ENCODE peak calls at places on chromosomes 6 and 20, in nine cellular contexts. One of them, this sample, is unnamed. For H3K4me1, the result is how much of the 10 kb centered on the place peaks cover.

GRCh38 chr20:48995599-48995998 is 50.5 kb upstream of the CSE1L start:
- DNase-seq in hepatocyte: no peak
- DNase-seq in adrenal gland: no peak
- DNase-seq in MM.1S: no peak
- DNase-seq in heart left ventricle: no peak
- DNase-seq in lower lobe of right lung: no peak
- DNase-seq in fibroblast of lung: no peak
- DNase-seq in tibial artery: no peak
- DNase-seq in ovary: no peak
- DNase-seq in this sample: no peak

GRCh38 chr6:71855406-71855805 is 30.9 kb upstream of the RIMS1 start:
- DNase-seq in tibial artery: no peak
- DNase-seq in adrenal gland: no peak
- DNase-seq in ovary: no peak
- DNase-seq in heart left ventricle: no peak
- DNase-seq in lower lobe of right lung: no peak
- DNase-seq in MM.1S: peak
- DNase-seq in hepatocyte: no peak
- DNase-seq in fibroblast of lung: no peak
- DNase-seq in this sample: no peak

GRCh38 chr6:74713941-74714340 is 491.9 kb downstream of the COL12A1 start:
- DNase-seq in lower lobe of right lung: no peak
- DNase-seq in fibroblast of lung: no peak
- DNase-seq in heart left ventricle: no peak
- DNase-seq in ovary: no peak
- DNase-seq in MM.1S: no peak
- DNase-seq in tibial artery: no peak
- DNase-seq in adrenal gland: no peak
- DNase-seq in hepatocyte: no peak
- DNase-seq in this sample: no peak

GRCh38 chr20:20363449-20364015 is 4.4 kb upstream of the INSM1 start:
- DNase-seq in adrenal gland: no peak
- DNase-seq in ovary: no peak
- DNase-seq in heart left ventricle: no peak
- DNase-seq in hepatocyte: no peak
- DNase-seq in fibroblast of lung: no peak
- DNase-seq in MM.1S: peak
- DNase-seq in tibial artery: no peak
- DNase-seq in lower lobe of right lung: no peak
- DNase-seq in this sample: no peak

GRCh38 chr6:39050453-39051112 is 2.0 kb downstream of the GLP1R start:
- DNase-seq in tibial artery: no peak
- DNase-seq in hepatocyte: no peak
- DNase-seq in heart left ventricle: no peak
- DNase-seq in MM.1S: no peak
- DNase-seq in lower lobe of right lung: no peak
- DNase-seq in fibroblast of lung: no peak
- DNase-seq in ovary: no peak
- DNase-seq in adrenal gland: peak
- DNase-seq in this sample: no peak

GRCh38 chr6:164230804-164231203 is 816.3 kb downstream of the QKI start:
- DNase-seq in ovary: no peak
- DNase-seq in MM.1S: no peak
- DNase-seq in fibroblast of lung: no peak
- DNase-seq in lower lobe of right lung: no peak
- DNase-seq in heart left ventricle: no peak
- DNase-seq in tibial artery: no peak
- DNase-seq in hepatocyte: no peak
- DNase-seq in adrenal gland: no peak
- DNase-seq in this sample: no peak

GRCh38 chr6:160378218-160378617 is 30.0 kb downstream of the SLC22A3 start:
- DNase-seq in tibial artery: no peak
- DNase-seq in fibroblast of lung: no peak
- DNase-seq in MM.1S: no peak
- DNase-seq in adrenal gland: no peak
- DNase-seq in lower lobe of right lung: no peak
- DNase-seq in hepatocyte: no peak
- DNase-seq in ovary: no peak
- DNase-seq in heart left ventricle: no peak
- DNase-seq in this sample: no peak

GRCh38 chr20:54068966-54069365 is 1.4 kb downstream of the BCAS1 start:
- DNase-seq in heart left ventricle: no peak
- DNase-seq in hepatocyte: no peak
- DNase-seq in ovary: no peak
- DNase-seq in fibroblast of lung: no peak
- DNase-seq in tibial artery: no peak
- DNase-seq in lower lobe of right lung: no peak
- DNase-seq in adrenal gland: no peak
- DNase-seq in MM.1S: no peak
- DNase-seq in this sample: no peak

GRCh38 chr6:150439373-150439772 is 70.6 kb downstream of the IYD start:
- DNase-seq in adrenal gland: no peak
- DNase-seq in ovary: no peak
- DNase-seq in heart left ventricle: no peak
- DNase-seq in fibroblast of lung: no peak
- DNase-seq in lower lobe of right lung: no peak
- DNase-seq in MM.1S: no peak
- DNase-seq in hepatocyte: no peak
- DNase-seq in tibial artery: no peak
- DNase-seq in this sample: no peak

GRCh38 chr6:26322645-26323482 is 42.1 kb upstream of the BTN3A2 start:
- DNase-seq in adrenal gland: peak
- DNase-seq in heart left ventricle: no peak
- DNase-seq in lower lobe of right lung: no peak
- DNase-seq in fibroblast of lung: peak
- DNase-seq in tibial artery: peak
- DNase-seq in ovary: peak
- DNase-seq in MM.1S: peak
- DNase-seq in hepatocyte: peak
- DNase-seq in this sample: no peak

GRCh38 chr6:107661291-107661690 is 162.8 kb downstream of the SCML4 start:
- DNase-seq in ovary: peak
- DNase-seq in lower lobe of right lung: no peak
- DNase-seq in fibroblast of lung: no peak
- DNase-seq in hepatocyte: no peak
- DNase-seq in adrenal gland: peak
- DNase-seq in MM.1S: no peak
- DNase-seq in heart left ventricle: no peak
- DNase-seq in tibial artery: no peak
- DNase-seq in this sample: no peak

GRCh38 chr6:29531668-29532067 is 27.9 kb downstream of the UBD start:
- DNase-seq in lower lobe of right lung: no peak
- DNase-seq in tibial artery: no peak
- DNase-seq in hepatocyte: no peak
- DNase-seq in heart left ventricle: no peak
- DNase-seq in ovary: no peak
- DNase-seq in fibroblast of lung: no peak
- DNase-seq in MM.1S: no peak
- DNase-seq in adrenal gland: no peak
- DNase-seq in this sample: no peak

GRCh38 chr20:48919336-48919881 is 2.1 kb upstream of the ARFGEF2 start:
- DNase-seq in adrenal gland: no peak
- DNase-seq in lower lobe of right lung: no peak
- DNase-seq in ovary: no peak
- DNase-seq in hepatocyte: no peak
- DNase-seq in fibroblast of lung: no peak
- DNase-seq in heart left ventricle: no peak
- DNase-seq in MM.1S: no peak
- DNase-seq in tibial artery: no peak
- DNase-seq in this sample: no peak

GRCh38 chr6:75530696-75531095 is 37.1 kb upstream of the FILIP1 start:
- DNase-seq in ovary: no peak
- DNase-seq in adrenal gland: no peak
- DNase-seq in lower lobe of right lung: no peak
- DNase-seq in MM.1S: no peak
- DNase-seq in hepatocyte: no peak
- DNase-seq in heart left ventricle: no peak
- DNase-seq in tibial artery: no peak
- DNase-seq in fibroblast of lung: no peak
- DNase-seq in this sample: no peak

GRCh38 chr6:21800330-21800729 is 206.8 kb downstream of the SOX4 start:
- DNase-seq in adrenal gland: no peak
- DNase-seq in MM.1S: no peak
- DNase-seq in hepatocyte: no peak
- DNase-seq in ovary: no peak
- DNase-seq in tibial artery: no peak
- DNase-seq in lower lobe of right lung: no peak
- DNase-seq in fibroblast of lung: no peak
- DNase-seq in heart left ventricle: no peak
- DNase-seq in this sample: no peak

GRCh38 chr6:133549252-133549925 is 308.2 kb downstream of the EYA4 start:
- DNase-seq in heart left ventricle: no peak
- DNase-seq in adrenal gland: no peak
- DNase-seq in lower lobe of right lung: no peak
- DNase-seq in fibroblast of lung: no peak
- DNase-seq in tibial artery: no peak
- DNase-seq in hepatocyte: no peak
- DNase-seq in MM.1S: no peak
- DNase-seq in ovary: no peak
- DNase-seq in this sample: no peak

GRCh38 chr20:37323985-37324384 is 22.0 kb upstream of the SRC start:
- DNase-seq in heart left ventricle: no peak
- DNase-seq in fibroblast of lung: peak
- DNase-seq in hepatocyte: no peak
- DNase-seq in lower lobe of right lung: no peak
- DNase-seq in adrenal gland: no peak
- DNase-seq in tibial artery: no peak
- DNase-seq in MM.1S: no peak
- DNase-seq in ovary: no peak
- DNase-seq in this sample: peak

GRCh38 chr20:35146922-35147574 is at the start of gene EDEM2:
- DNase-seq in fibroblast of lung: peak
- DNase-seq in heart left ventricle: peak
- DNase-seq in ovary: peak
- DNase-seq in hepatocyte: peak
- DNase-seq in adrenal gland: peak
- DNase-seq in tibial artery: peak
- DNase-seq in MM.1S: peak
- DNase-seq in lower lobe of right lung: peak
- DNase-seq in this sample: peak

GRCh38 chr20:61349447-61350165 is 97.5 kb downstream of the CDH4 start:
- DNase-seq in tibial artery: no peak
- DNase-seq in fibroblast of lung: no peak
- DNase-seq in MM.1S: no peak
- DNase-seq in lower lobe of right lung: no peak
- DNase-seq in heart left ventricle: no peak
- DNase-seq in adrenal gland: no peak
- DNase-seq in ovary: no peak
- DNase-seq in hepatocyte: no peak
- DNase-seq in this sample: no peak
- H3K4me1 ChIP-seq in tibial artery: under half
- H3K4me1 ChIP-seq in fibroblast of lung: under half
- H3K4me1 ChIP-seq in MM.1S: under half
- H3K4me1 ChIP-seq in lower lobe of right lung: under half
- H3K4me1 ChIP-seq in heart left ventricle: under half
- H3K4me1 ChIP-seq in adrenal gland: under half
- H3K4me1 ChIP-seq in ovary: under half
- H3K4me1 ChIP-seq in hepatocyte: under half
- H3K4me1 ChIP-seq in this sample: under half

GRCh38 chr20:40658509-40658908 is 30.5 kb downstream of the MAFB start:
- DNase-seq in MM.1S: no peak
- DNase-seq in heart left ventricle: no peak
- DNase-seq in adrenal gland: no peak
- DNase-seq in lower lobe of right lung: no peak
- DNase-seq in tibial artery: no peak
- DNase-seq in hepatocyte: no peak
- DNase-seq in fibroblast of lung: no peak
- DNase-seq in ovary: no peak
- DNase-seq in this sample: no peak
- H3K27ac ChIP-seq in MM.1S: no peak
- H3K27ac ChIP-seq in heart left ventricle: no peak
- H3K27ac ChIP-seq in adrenal gland: no peak
- H3K27ac ChIP-seq in lower lobe of right lung: no peak
- H3K27ac ChIP-seq in tibial artery: no peak
- H3K27ac ChIP-seq in hepatocyte: no peak
- H3K27ac ChIP-seq in fibroblast of lung: no peak
- H3K27ac ChIP-seq in ovary: no peak
- H3K27ac ChIP-seq in this sample: no peak

DNA sequence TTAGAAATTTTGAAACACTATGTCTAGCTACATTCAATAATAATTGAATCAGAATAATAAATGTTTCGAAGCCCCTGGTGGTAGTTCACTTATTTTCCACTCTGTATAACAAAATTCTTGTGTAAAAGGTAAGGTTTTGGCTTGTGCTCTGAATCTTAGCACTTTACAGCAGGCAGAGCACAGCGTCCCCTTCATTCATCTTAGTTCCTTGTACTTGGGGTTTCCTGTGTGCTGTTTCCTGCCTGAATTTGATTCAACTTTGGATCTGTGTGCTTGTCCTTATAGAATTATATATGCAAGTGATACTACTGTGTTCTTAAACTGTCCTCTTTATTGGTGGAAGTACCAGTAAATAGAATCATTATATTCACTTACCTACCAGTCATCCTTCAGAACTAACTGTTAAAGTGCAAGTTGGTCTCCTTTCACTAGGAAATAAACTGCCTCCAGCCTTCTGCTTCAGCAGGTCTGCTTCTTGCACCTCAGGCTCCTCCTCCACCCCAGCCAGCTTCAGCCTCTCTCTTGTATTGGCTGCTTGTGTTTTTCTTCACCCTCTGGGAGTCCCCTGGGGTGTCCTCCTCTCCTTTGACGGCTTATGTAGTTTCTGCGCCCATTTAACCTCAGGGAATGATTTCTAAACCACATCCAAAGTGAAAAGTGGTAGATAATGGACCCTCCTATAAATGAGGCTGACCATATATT is 28.8 kb upstream of the TULP4 start:
- DNase-seq in fibroblast of lung: peak
- DNase-seq in ovary: no peak
- DNase-seq in lower lobe of right lung: no peak
- DNase-seq in tibial artery: no peak
- DNase-seq in heart left ventricle: no peak
- DNase-seq in MM.1S: peak
- DNase-seq in adrenal gland: no peak
- DNase-seq in hepatocyte: no peak
- DNase-seq in this sample: no peak
- TF ChIP-seq CTCF in fibroblast of lung: no peak
- TF ChIP-seq CTCF in ovary: no peak
- TF ChIP-seq CTCF in lower lobe of right lung: no peak
- TF ChIP-seq CTCF in tibial artery: no peak
- TF ChIP-seq CTCF in heart left ventricle: no peak
- TF ChIP-seq CTCF in MM.1S: no peak
- TF ChIP-seq CTCF in adrenal gland: no peak
- TF ChIP-seq CTCF in hepatocyte: no peak
- TF ChIP-seq CTCF in this sample: no peak

DNA sequence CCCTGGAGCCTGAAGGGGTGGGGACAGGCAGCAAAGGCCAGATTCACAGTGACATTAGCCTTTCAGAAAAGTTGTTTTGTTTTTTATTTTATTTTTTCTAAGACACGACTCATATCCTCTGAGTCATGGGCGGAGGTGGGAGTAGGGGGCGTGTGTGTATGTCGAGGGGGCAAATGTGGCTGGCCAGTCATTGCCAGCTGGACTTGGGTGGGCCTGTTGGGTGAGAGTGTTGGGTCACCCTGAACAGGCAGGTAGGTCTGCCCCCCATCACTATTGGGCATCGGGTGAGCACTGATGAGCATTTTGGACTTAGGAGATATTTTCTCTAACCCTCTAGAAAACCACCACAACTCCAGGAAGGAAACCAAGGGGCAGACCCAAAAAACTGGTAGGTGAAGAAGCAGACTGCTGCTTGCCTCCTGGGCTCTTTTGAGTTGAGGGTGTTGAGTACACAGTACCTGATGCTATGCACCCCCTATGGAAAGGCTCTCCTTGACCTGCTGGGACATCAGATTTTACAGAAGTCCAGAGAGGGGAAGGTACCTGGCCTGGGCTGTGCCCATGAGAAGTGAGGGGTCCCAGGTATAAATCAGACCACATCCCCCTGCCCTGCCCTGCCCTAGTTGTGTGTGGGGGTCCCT is 5.6 kb downstream of the SMIM29 start:
- DNase-seq in lower lobe of right lung: peak
- DNase-seq in fibroblast of lung: no peak
- DNase-seq in heart left ventricle: no peak
- DNase-seq in MM.1S: no peak
- DNase-seq in ovary: peak
- DNase-seq in adrenal gland: no peak
- DNase-seq in hepatocyte: no peak
- DNase-seq in tibial artery: no peak
- DNase-seq in this sample: peak
- H3K4me1 ChIP-seq in lower lobe of right lung: under half
- H3K4me1 ChIP-seq in fibroblast of lung: under half
- H3K4me1 ChIP-seq in heart left ventricle: under half
- H3K4me1 ChIP-seq in MM.1S: under half
- H3K4me1 ChIP-seq in ovary: under half
- H3K4me1 ChIP-seq in adrenal gland: under half
- H3K4me1 ChIP-seq in hepatocyte: under half
- H3K4me1 ChIP-seq in tibial artery: under half
- H3K4me1 ChIP-seq in this sample: half or more

This sample was measured in RWPE2.